ENCODE peak calls at places on chromosomes 4 and X, in nine cellular contexts. S is breast epithelium; X is CD8-positive, alpha-beta memory T cell; U is right atrium auricular region; O is keratinocyte; H is astrocyte; C is body of pancreas; T is CD8-positive, alpha-beta T cell; A is adrenal gland. I is an unnamed sample.

GRCh38 chr4:164438321-164438720 is 315.6 kb upstream of the SMIM31 start:
- DNase-seq in H (peak; percentile 55), A (no peak), T (no peak), C (no peak), U (no peak), X (no peak), S (no peak), O (no peak), I (no peak)

GRCh38 chrX:68833855-68834331 is 5.1 kb downstream of the EFNB1 start:
- DNase-seq in U (peak; percentile 38), T (peak; percentile 1), O (no peak), C (peak; percentile 13), X (no peak), S (no peak), A (peak; percentile 13), H (no peak), I (no peak)

GRCh38 chrX:70921709-70922352 is 9.1 kb downstream of the SLC7A3 start:
- DNase-seq in S (no peak), C (no peak), U (no peak), O (no peak), T (no peak), A (no peak), X (no peak), H (no peak), I (no peak)

GRCh38 chr4:149885896-149886295 is 70.3 kb upstream of the IQCM start:
- DNase-seq in S (no peak), T (no peak), U (no peak), A (no peak), C (no peak), H (peak; percentile 92), O (no peak), X (no peak), I (no peak)

GRCh38 chr4:1760521-1761001 is 32.5 kb upstream of the FGFR3 start:
- DNase-seq in S (no peak), A (no peak), U (no peak), T (no peak), O (no peak), C (no peak), H (no peak), X (no peak), I (no peak)

GRCh38 chr4:48262926-48263325 is 6.7 kb downstream of the TEC start:
- DNase-seq in O (no peak), A (no peak), U (no peak), C (no peak), T (no peak), H (peak; percentile 63), X (no peak), S (no peak), I (no peak)

GRCh38 chrX:88101968-88102367 is 584.4 kb downstream of the KLHL4 start:
- DNase-seq in C (no peak), T (no peak), U (no peak), X (no peak), S (no peak), H (no peak), A (no peak), O (no peak), I (no peak)

GRCh38 chr4:19982556-19982955 is 269.1 kb upstream of the SLIT2 start:
- DNase-seq in C (no peak), X (no peak), U (no peak), T (no peak), S (no peak), O (no peak), A (no peak), H (peak; percentile 87), I (no peak)

GRCh38 chrX:109856974-109857373 is 123.9 kb upstream of the ACSL4 start:
- DNase-seq in X (peak; percentile 15), A (no peak), S (no peak), C (no peak), T (peak; percentile 11), O (no peak), H (no peak), U (no peak), I (no peak)

GRCh38 chrX:154356596-154356995 is 17.8 kb downstream of the FLNA start:
- DNase-seq in U (no peak), T (no peak), S (no peak), O (no peak), A (no peak), X (no peak), C (no peak), H (no peak), I (no peak)

GRCh38 chr4:54904953-54905352 is 220.4 kb downstream of the KDR start:
- DNase-seq in C (no peak), S (no peak), O (no peak), A (no peak), U (no peak), T (no peak), H (no peak), X (no peak), I (no peak)

GRCh38 chr4:21827575-21827974 is 121.0 kb downstream of the KCNIP4 start:
- DNase-seq in S (no peak), C (no peak), U (no peak), T (no peak), O (no peak), H (peak; percentile 78), A (no peak), X (no peak), I (no peak)

DNA sequence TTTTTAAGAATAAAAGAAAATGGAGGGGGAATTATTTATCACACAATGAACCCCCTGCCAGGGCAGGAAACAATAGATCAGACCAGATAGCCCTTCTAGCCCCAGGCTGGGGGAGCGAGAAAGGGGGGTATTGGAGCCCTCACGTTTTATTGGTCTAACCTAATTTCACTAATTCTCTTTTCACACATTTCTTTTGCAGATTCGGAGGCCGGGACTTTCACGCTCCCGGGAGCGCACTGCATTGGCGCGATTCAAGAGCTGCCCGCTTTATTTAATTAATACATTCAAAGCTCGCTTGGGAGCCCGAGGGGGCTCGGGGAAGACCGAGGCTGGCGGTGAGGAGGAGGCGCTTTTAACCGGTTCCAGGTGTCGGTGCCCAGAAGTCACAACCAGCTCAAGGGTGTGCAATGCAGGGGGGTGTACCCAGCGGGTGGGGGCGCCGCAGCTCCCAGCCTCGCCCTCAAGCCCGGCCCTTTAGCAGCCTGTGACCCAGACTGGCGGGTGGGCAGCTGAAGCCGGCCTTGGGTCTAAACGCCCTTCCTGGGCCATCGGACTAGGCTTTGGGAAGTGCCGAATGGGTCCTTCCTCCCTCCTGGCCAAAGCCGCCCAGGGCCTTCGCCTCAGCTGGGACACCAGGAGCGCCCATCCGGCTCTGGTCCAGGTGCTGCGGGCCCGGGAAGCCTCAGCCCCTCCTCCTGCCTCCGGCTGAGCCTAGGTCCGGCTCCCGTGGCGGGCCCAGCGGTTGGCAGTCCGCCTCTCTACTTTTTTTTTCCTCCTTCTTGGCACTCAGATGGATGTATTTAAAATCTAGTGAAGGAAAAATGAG is 5.3 kb downstream of the NEUROG2 start:
- DNase-seq in A (no peak), T (no peak), U (no peak), S (no peak), C (no peak), O (no peak), X (no peak), H (no peak), I (no peak)
- H3K27me3 ChIP-seq in A (peaks cover 82% of the 10 kb centered on the region), T (peaks cover 48% of the 10 kb centered on the region), U (peaks cover 51% of the 10 kb centered on the region), S (peaks cover 76% of the 10 kb centered on the region), C (peaks cover 3% of the 10 kb centered on the region), O (peaks cover 85% of the 10 kb centered on the region), X (peaks cover 76% of the 10 kb centered on the region), H (peaks cover 75% of the 10 kb centered on the region), I (peaks cover 71% of the 10 kb centered on the region)

GRCh38 chrX:20140410-20140809 is 1.2 kb downstream of the EIF1AX start:
- DNase-seq in T (no peak), U (no peak), S (no peak), C (no peak), A (no peak), O (no peak), X (no peak), H (no peak), I (no peak)

GRCh38 chrX:20141281-20142220 is at the start of gene EIF1AX:
- DNase-seq in H (peak; percentile 98), U (peak; percentile 99), O (peak; percentile 94), X (peak; percentile 99), T (peak; percentile 98), C (peak; percentile 99), S (peak; percentile 99), A (peak; percentile 99), I (peak; percentile 92)

GRCh38 chrX:20139966-20140365 is 1.7 kb downstream of the EIF1AX start:
- DNase-seq in H (peak; percentile 67), U (no peak), T (no peak), X (no peak), S (no peak), C (no peak), A (no peak), O (no peak), I (no peak)

DNA sequence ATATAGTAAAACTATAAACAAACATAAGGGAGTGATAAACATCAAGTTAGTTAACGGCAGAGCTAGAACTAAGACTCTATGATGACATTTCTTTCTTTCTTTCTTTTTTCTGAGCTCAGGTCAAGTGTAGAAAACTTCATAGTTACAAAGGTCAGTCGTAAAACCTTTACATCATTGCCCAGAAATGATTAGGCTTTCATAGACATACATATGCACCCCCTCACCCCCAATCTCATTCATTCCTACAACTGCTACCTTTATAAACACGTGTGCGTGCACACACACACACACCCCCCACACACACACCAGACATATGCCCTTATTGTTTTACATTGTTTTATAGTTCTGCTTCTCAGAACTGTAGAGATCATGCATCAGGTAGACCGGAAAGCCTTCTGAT is 5.7 kb downstream of the EIF1AX start:
- DNase-seq in C (no peak), S (no peak), A (no peak), T (no peak), H (no peak), U (no peak), X (no peak), O (no peak), I (no peak)
- H3K36me3 ChIP-seq in C (no peaks in the 10 kb centered on the region), S (no peaks in the 10 kb centered on the region), A (peaks cover 63% of the 10 kb centered on the region), T (peaks cover 16% of the 10 kb centered on the region), H (peaks cover 29% of the 10 kb centered on the region), U (peaks cover 60% of the 10 kb centered on the region), X (peaks cover 10% of the 10 kb centered on the region), O (peaks cover 18% of the 10 kb centered on the region), I (peaks cover 33% of the 10 kb centered on the region)

DNA sequence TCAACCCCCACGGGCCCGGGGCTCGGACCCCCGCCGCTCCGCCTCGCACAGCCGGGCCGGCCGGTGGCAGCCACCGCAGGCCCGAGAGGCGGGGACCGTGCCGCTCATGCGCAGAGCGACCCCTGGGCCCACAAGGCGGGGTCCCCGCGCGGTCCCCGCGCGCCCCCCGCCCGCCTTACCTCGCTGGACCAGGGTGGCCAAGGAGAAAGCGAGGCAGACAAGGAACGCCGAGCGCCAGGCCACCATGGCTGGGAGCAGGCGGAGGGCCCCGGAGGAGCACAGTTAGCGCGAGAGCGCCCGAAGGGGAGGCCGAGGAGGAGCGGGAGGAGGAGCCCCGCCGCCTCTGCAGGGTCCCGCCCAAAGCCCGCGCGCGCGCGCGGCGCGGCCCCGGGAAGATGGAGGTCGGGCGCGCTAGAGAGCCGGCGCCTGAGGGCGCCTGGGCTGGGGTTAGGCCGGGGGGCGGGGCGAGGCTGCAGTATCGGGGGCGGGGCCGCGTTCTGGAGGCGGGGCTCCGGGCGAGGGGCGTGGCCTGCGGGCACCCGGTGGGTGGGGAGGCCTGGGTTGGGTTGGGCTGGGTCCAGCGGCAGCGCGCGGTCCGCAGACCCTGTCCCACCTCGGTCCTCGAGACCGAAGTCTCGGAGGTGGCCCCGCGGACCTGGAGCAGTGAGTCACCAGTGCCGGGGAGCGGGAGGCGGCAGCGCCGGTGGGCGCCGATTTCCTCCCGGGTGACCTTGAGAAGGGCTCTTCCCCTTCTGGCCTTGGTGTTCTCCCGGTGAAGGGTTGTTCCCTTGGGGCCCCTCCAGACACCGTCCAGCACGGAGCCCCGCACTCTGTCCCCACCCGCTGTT is at the start of gene CD99L2:
- DNase-seq in C (peak; percentile 88), U (peak; percentile 79), A (peak; percentile 87), H (peak; percentile 60), T (peak; percentile 90), S (peak; percentile 74), X (peak; percentile 81), O (no peak), I (peak; percentile 83)
- H3K27me3 ChIP-seq in C (no peaks in the 10 kb centered on the region), U (no peaks in the 10 kb centered on the region), A (no peaks in the 10 kb centered on the region), H (no peaks in the 10 kb centered on the region), T (no peaks in the 10 kb centered on the region), S (peaks cover 21% of the 10 kb centered on the region), X (no peaks in the 10 kb centered on the region), O (no peaks in the 10 kb centered on the region), I (no peaks in the 10 kb centered on the region)

GRCh38 chr4:103591839-103592238 is 127.9 kb downstream of the TACR3 start:
- DNase-seq in C (no peak), X (no peak), U (no peak), H (no peak), T (no peak), O (no peak), S (no peak), A (no peak), I (no peak)
- H3K36me3 ChIP-seq in C (no peaks in the 10 kb centered on the region), X (no peaks in the 10 kb centered on the region), U (no peaks in the 10 kb centered on the region), H (no peaks in the 10 kb centered on the region), T (no peaks in the 10 kb centered on the region), O (no peaks in the 10 kb centered on the region), S (no peaks in the 10 kb centered on the region), A (no peaks in the 10 kb centered on the region), I (no peaks in the 10 kb centered on the region)